ENCODE peak calls at places on chromosome 11, in ten cellular contexts. R, L, J, A, M, U, P, G, K and W are unnamed samples.

GRCh38 chr11:115060840-115061239 is 382.5 kb downstream of the NXPE2 start:
- DNase-seq in U (no peak), K (no peak), M (no peak), P (no peak), G (no peak), L (no peak), A (no peak), R (no peak), J (no peak), W (no peak)

GRCh38 chr11:114132427-114132826 is 72.9 kb downstream of the ZBTB16 start:
- DNase-seq in M (no peak), A (no peak), P (no peak), G (no peak), U (no peak), L (no peak), J (no peak), R (no peak), K (no peak), W (no peak)

GRCh38 chr11:43549624-43550023 is 130.9 kb upstream of the HSD17B12 start:
- DNase-seq in L (no peak), U (no peak), P (no peak), K (no peak), M (no peak), G (no peak), R (no peak), J (no peak), A (no peak), W (no peak)

GRCh38 chr11:69569306-69570200 is 71.4 kb upstream of the CCND1 start:
- DNase-seq in J (no peak), M (no peak), K (no peak), U (no peak), G (no peak), R (no peak), P (no peak), L (no peak), A (no peak), W (no peak)

GRCh38 chr11:109789911-109790310 is 303.3 kb upstream of the ZC3H12C start:
- DNase-seq in M (no peak), P (no peak), U (peak; percentile 47), R (no peak), G (no peak), L (no peak), J (no peak), K (no peak), A (no peak), W (no peak)

GRCh38 chr11:25981998-25982397 is 349.9 kb upstream of the ANO3 start:
- DNase-seq in L (peak; percentile 16), R (no peak), J (no peak), M (no peak), P (peak; percentile 23), A (peak; percentile 57), K (no peak), U (peak; percentile 59), G (peak; percentile 72), W (no peak)

GRCh38 chr11:48150213-48150612 is 66.4 kb upstream of the OR4B1 start:
- DNase-seq in M (no peak), K (no peak), A (no peak), R (no peak), L (no peak), P (no peak), U (no peak), G (peak; percentile 83), J (no peak), W (no peak)

GRCh38 chr11:61041755-61042518 is 60.4 kb upstream of the CD5 start:
- DNase-seq in J (peak; percentile 66), M (peak; percentile 35), L (peak; percentile 46), G (peak; percentile 8), R (peak; percentile 72), U (peak; percentile 23), P (no peak), K (no peak), A (peak; percentile 10), W (peak; percentile 36)

GRCh38 chr11:33701302-33701701 is 676 bp upstream of the C11orf91 start:
- DNase-seq in L (no peak), G (peak; percentile 94), J (no peak), P (no peak), R (no peak), K (no peak), A (no peak), M (no peak), U (peak; percentile 65), W (no peak)